ENCODE peak calls at places on chromosomes 7 and 10, in six cellular contexts. One of them, this sample, is unnamed.

GRCh38 chr7:36175872-36176271 is 22.8 kb downstream of the EEPD1 start:
- ATAC-seq in naive B cell: peak
- ATAC-seq in SK-N-SH treated with all-trans-retinoic acid at 6 μM for 48 hours: no peak
- ATAC-seq in effector memory CD8-positive, alpha-beta T cell: no peak
- ATAC-seq in GM23338: peak
- ATAC-seq in activated CD8-positive, alpha-beta memory T cell treated with anti-CD3 and anti-CD28 coated beads, Interleukin-2, amount 10 ng/mL, durations not matched to agents 7 days and 5 days: no peak
- ATAC-seq in this sample: no peak

GRCh38 chr7:44772867-44773266 is 23.6 kb upstream of the PPIA start:
- ATAC-seq in naive B cell: no peak
- ATAC-seq in SK-N-SH treated with all-trans-retinoic acid at 6 μM for 48 hours: no peak
- ATAC-seq in effector memory CD8-positive, alpha-beta T cell: no peak
- ATAC-seq in GM23338: peak
- ATAC-seq in activated CD8-positive, alpha-beta memory T cell treated with anti-CD3 and anti-CD28 coated beads, Interleukin-2, amount 10 ng/mL, durations not matched to agents 7 days and 5 days: no peak
- ATAC-seq in this sample: no peak

GRCh38 chr10:50846753-50847152 is 38.7 kb downstream of the A1CF start:
- ATAC-seq in SK-N-SH treated with all-trans-retinoic acid at 6 μM for 48 hours: peak
- ATAC-seq in activated CD8-positive, alpha-beta memory T cell treated with anti-CD3 and anti-CD28 coated beads, Interleukin-2, amount 10 ng/mL, durations not matched to agents 7 days and 5 days: no peak
- ATAC-seq in GM23338: peak
- ATAC-seq in effector memory CD8-positive, alpha-beta T cell: no peak
- ATAC-seq in naive B cell: no peak
- ATAC-seq in this sample: no peak

GRCh38 chr10:48590945-48591344 is 13.9 kb downstream of the ARHGAP22 start:
- ATAC-seq in GM23338: no peak
- ATAC-seq in activated CD8-positive, alpha-beta memory T cell treated with anti-CD3 and anti-CD28 coated beads, Interleukin-2, amount 10 ng/mL, durations not matched to agents 7 days and 5 days: no peak
- ATAC-seq in SK-N-SH treated with all-trans-retinoic acid at 6 μM for 48 hours: no peak
- ATAC-seq in naive B cell: no peak
- ATAC-seq in effector memory CD8-positive, alpha-beta T cell: no peak
- ATAC-seq in this sample: no peak

GRCh38 chr10:22702348-22702747 is 12.0 kb downstream of the PIP4K2A start:
- ATAC-seq in SK-N-SH treated with all-trans-retinoic acid at 6 μM for 48 hours: no peak
- ATAC-seq in GM23338: no peak
- ATAC-seq in activated CD8-positive, alpha-beta memory T cell treated with anti-CD3 and anti-CD28 coated beads, Interleukin-2, amount 10 ng/mL, durations not matched to agents 7 days and 5 days: no peak
- ATAC-seq in effector memory CD8-positive, alpha-beta T cell: no peak
- ATAC-seq in naive B cell: no peak
- ATAC-seq in this sample: no peak

GRCh38 chr10:28604567-28605536 is 71.9 kb downstream of the WAC start:
- ATAC-seq in activated CD8-positive, alpha-beta memory T cell treated with anti-CD3 and anti-CD28 coated beads, Interleukin-2, amount 10 ng/mL, durations not matched to agents 7 days and 5 days: no peak
- ATAC-seq in naive B cell: no peak
- ATAC-seq in effector memory CD8-positive, alpha-beta T cell: no peak
- ATAC-seq in SK-N-SH treated with all-trans-retinoic acid at 6 μM for 48 hours: no peak
- ATAC-seq in GM23338: no peak
- ATAC-seq in this sample: no peak

GRCh38 chr10:96410296-96410695 is 51.5 kb upstream of the OPALIN start:
- ATAC-seq in SK-N-SH treated with all-trans-retinoic acid at 6 μM for 48 hours: no peak
- ATAC-seq in effector memory CD8-positive, alpha-beta T cell: no peak
- ATAC-seq in GM23338: no peak
- ATAC-seq in naive B cell: no peak
- ATAC-seq in activated CD8-positive, alpha-beta memory T cell treated with anti-CD3 and anti-CD28 coated beads, Interleukin-2, amount 10 ng/mL, durations not matched to agents 7 days and 5 days: no peak
- ATAC-seq in this sample: no peak

GRCh38 chr7:30434140-30434799 is 44.3 kb downstream of the NOD1 start:
- ATAC-seq in effector memory CD8-positive, alpha-beta T cell: no peak
- ATAC-seq in naive B cell: peak
- ATAC-seq in activated CD8-positive, alpha-beta memory T cell treated with anti-CD3 and anti-CD28 coated beads, Interleukin-2, amount 10 ng/mL, durations not matched to agents 7 days and 5 days: no peak
- ATAC-seq in SK-N-SH treated with all-trans-retinoic acid at 6 μM for 48 hours: no peak
- ATAC-seq in GM23338: peak
- ATAC-seq in this sample: no peak

GRCh38 chr7:111755388-111755787 is 193.1 kb upstream of the IMMP2L start:
- ATAC-seq in activated CD8-positive, alpha-beta memory T cell treated with anti-CD3 and anti-CD28 coated beads, Interleukin-2, amount 10 ng/mL, durations not matched to agents 7 days and 5 days: no peak
- ATAC-seq in SK-N-SH treated with all-trans-retinoic acid at 6 μM for 48 hours: no peak
- ATAC-seq in effector memory CD8-positive, alpha-beta T cell: no peak
- ATAC-seq in GM23338: no peak
- ATAC-seq in naive B cell: no peak
- ATAC-seq in this sample: no peak

GRCh38 chr7:100745184-100745583 is 11.8 kb downstream of the ZAN start:
- ATAC-seq in effector memory CD8-positive, alpha-beta T cell: peak
- ATAC-seq in GM23338: peak
- ATAC-seq in activated CD8-positive, alpha-beta memory T cell treated with anti-CD3 and anti-CD28 coated beads, Interleukin-2, amount 10 ng/mL, durations not matched to agents 7 days and 5 days: peak
- ATAC-seq in naive B cell: peak
- ATAC-seq in SK-N-SH treated with all-trans-retinoic acid at 6 μM for 48 hours: peak
- ATAC-seq in this sample: no peak

GRCh38 chr10:95245425-95246055 is 45.3 kb downstream of the PDLIM1 start:
- ATAC-seq in GM23338: no peak
- ATAC-seq in SK-N-SH treated with all-trans-retinoic acid at 6 μM for 48 hours: no peak
- ATAC-seq in activated CD8-positive, alpha-beta memory T cell treated with anti-CD3 and anti-CD28 coated beads, Interleukin-2, amount 10 ng/mL, durations not matched to agents 7 days and 5 days: peak
- ATAC-seq in naive B cell: no peak
- ATAC-seq in effector memory CD8-positive, alpha-beta T cell: no peak
- ATAC-seq in this sample: peak

GRCh38 chr7:155230169-155230593 is 67.5 kb upstream of the INSIG1 start:
- ATAC-seq in naive B cell: no peak
- ATAC-seq in GM23338: peak
- ATAC-seq in effector memory CD8-positive, alpha-beta T cell: no peak
- ATAC-seq in SK-N-SH treated with all-trans-retinoic acid at 6 μM for 48 hours: peak
- ATAC-seq in activated CD8-positive, alpha-beta memory T cell treated with anti-CD3 and anti-CD28 coated beads, Interleukin-2, amount 10 ng/mL, durations not matched to agents 7 days and 5 days: no peak
- ATAC-seq in this sample: no peak

This sample was measured in activated T-helper 17 cell treated with anti-CD3 and anti-CD28 coated beads, Interleukin-2, amount 50 U/mL, for 72 hours.